ENCODE peak calls at places on chromosomes 11 and 22, in five cellular contexts. X is fibroblast of lung, C is astrocyte of the spinal cord, A is GM23338, Q is HCT116. E is an unnamed sample.

GRCh38 chr11:19506803-19507466 is 205.7 kb upstream of the NAV2 start:
- DNase-seq in A (no peak), C (no peak), X (no peak), Q (no peak), E (no peak)

GRCh38 chr22:28978158-28978557 is 83.5 kb downstream of the C22orf31 start:
- DNase-seq in Q (peak; percentile 40), A (no peak), X (no peak), C (peak; percentile 53), E (no peak)

GRCh38 chr11:19080579-19080993 is 20.1 kb upstream of the MRGPRX2 start:
- DNase-seq in A (no peak), X (peak; percentile 33), C (peak; percentile 92), Q (no peak), E (peak; percentile 66)

GRCh38 chr22:42938976-42939375 is 76.0 kb downstream of the PACSIN2 start:
- DNase-seq in X (no peak), C (no peak), A (no peak), Q (no peak), E (no peak)

GRCh38 chr11:42857344-42857743 is 454.5 kb upstream of the API5 start:
- DNase-seq in X (no peak), A (no peak), Q (no peak), C (no peak), E (no peak)

GRCh38 chr11:68838572-68838964 is 3.1 kb downstream of the CPT1A start:
- DNase-seq in X (no peak), Q (no peak), C (no peak), A (no peak), E (no peak)

GRCh38 chr11:17479284-17480214 is 2.9 kb upstream of the ABCC8 start:
- DNase-seq in C (peak; percentile 10), A (peak; percentile 90), X (peak; percentile 15), Q (peak; percentile 49), E (no peak)

GRCh38 chr22:19448739-19449421 is 1.4 kb upstream of the C22orf39 start:
- DNase-seq in Q (no peak), C (no peak), X (no peak), A (no peak), E (no peak)

GRCh38 chr22:46077669-46078099 is 72.6 kb upstream of the PPARA start:
- DNase-seq in C (no peak), A (no peak), Q (no peak), X (no peak), E (no peak)

GRCh38 chr22:27097933-27098332 is 440.5 kb downstream of the MIAT start:
- DNase-seq in C (peak; percentile 33), A (peak; percentile 20), X (no peak), Q (no peak), E (peak; percentile 57)

GRCh38 chr11:32902089-32902665 is 9.6 kb downstream of the QSER1 start:
- DNase-seq in A (no peak), Q (no peak), C (no peak), X (no peak), E (no peak)

GRCh38 chr11:17528181-17528691 is 16.0 kb downstream of the USH1C start:
- DNase-seq in X (peak; percentile 35), C (peak; percentile 19), A (peak; percentile 87), Q (no peak), E (no peak)

GRCh38 chr11:5366856-5367255 is 15.5 kb downstream of the OR51B6 start:
- DNase-seq in C (peak; percentile 12), Q (no peak), X (no peak), A (no peak), E (no peak)

GRCh38 chr11:19713221-19714092 is 820 bp downstream of the NAV2 start:
- DNase-seq in C (peak; percentile 8), X (no peak), Q (no peak), A (peak; percentile 52), E (no peak)

GRCh38 chr11:24932110-24933000 is 435.5 kb downstream of the LUZP2 start:
- DNase-seq in Q (no peak), A (no peak), C (no peak), X (peak; percentile 7), E (no peak)

GRCh38 chr22:43425976-43426785 is 14.4 kb downstream of the MPPED1 start:
- DNase-seq in Q (no peak), A (no peak), X (no peak), C (no peak), E (no peak)

GRCh38 chr22:40862013-40862412 is at the start of gene DNAJB7:
- DNase-seq in Q (no peak), X (no peak), A (no peak), C (no peak), E (no peak)

GRCh38 chr22:47164514-47165337 is 402.3 kb downstream of the TBC1D22A start:
- DNase-seq in Q (no peak), X (no peak), A (no peak), C (no peak), E (no peak)

GRCh38 chr22:43446037-43446803 is 34.4 kb downstream of the MPPED1 start:
- DNase-seq in Q (no peak), A (no peak), X (no peak), C (no peak), E (no peak)

GRCh38 chr11:102387056-102387781 is 40.2 kb downstream of the BIRC2 start:
- DNase-seq in X (no peak), Q (no peak), C (no peak), A (no peak), E (no peak)

GRCh38 chr11:130070829-130071205 is 1.1 kb downstream of the APLP2 start:
- DNase-seq in C (peak; percentile 43), X (peak; percentile 31), A (peak; percentile 68), Q (no peak), E (no peak)

GRCh38 chr11:1837171-1838076 is 1.4 kb upstream of the TNNI2 start:
- DNase-seq in X (peak; percentile 72), C (peak; percentile 44), A (peak; percentile 88), Q (no peak), E (no peak)

GRCh38 chr11:67238894-67239794 is 27.1 kb upstream of the GRK2 start:
- DNase-seq in A (no peak), C (no peak), Q (no peak), X (peak; percentile 9), E (no peak)

GRCh38 chr11:108496643-108497256 is 1.4 kb downstream of the POGLUT3 start:
- DNase-seq in A (no peak), Q (no peak), X (peak; percentile 24), C (peak; percentile 29), E (no peak)

GRCh38 chr11:124763156-124763947 is 1.3 kb upstream of the ESAM start:
- DNase-seq in X (peak; percentile 66), A (peak; percentile 86), Q (peak; percentile 61), C (peak; percentile 75), E (peak; percentile 67)

GRCh38 chr22:50057292-50057867 is 718 bp downstream of the TTLL8 start:
- DNase-seq in A (no peak), C (no peak), Q (no peak), X (no peak), E (no peak)

GRCh38 chr11:69983571-69983877 is 94.6 kb upstream of the ANO1 start:
- DNase-seq in A (no peak), C (no peak), Q (no peak), X (no peak), E (no peak)

GRCh38 chr11:121406291-121406690 is 45.8 kb upstream of the SORL1 start:
- DNase-seq in Q (no peak), X (no peak), A (peak; percentile 90), C (no peak), E (no peak)
- H3K4me3 ChIP-seq in Q (no peak overlapping the region), X (no peak overlapping the region), A (peak overlapping the region; percentile 12), C (no peak overlapping the region), E (no peak overlapping the region)

DNA sequence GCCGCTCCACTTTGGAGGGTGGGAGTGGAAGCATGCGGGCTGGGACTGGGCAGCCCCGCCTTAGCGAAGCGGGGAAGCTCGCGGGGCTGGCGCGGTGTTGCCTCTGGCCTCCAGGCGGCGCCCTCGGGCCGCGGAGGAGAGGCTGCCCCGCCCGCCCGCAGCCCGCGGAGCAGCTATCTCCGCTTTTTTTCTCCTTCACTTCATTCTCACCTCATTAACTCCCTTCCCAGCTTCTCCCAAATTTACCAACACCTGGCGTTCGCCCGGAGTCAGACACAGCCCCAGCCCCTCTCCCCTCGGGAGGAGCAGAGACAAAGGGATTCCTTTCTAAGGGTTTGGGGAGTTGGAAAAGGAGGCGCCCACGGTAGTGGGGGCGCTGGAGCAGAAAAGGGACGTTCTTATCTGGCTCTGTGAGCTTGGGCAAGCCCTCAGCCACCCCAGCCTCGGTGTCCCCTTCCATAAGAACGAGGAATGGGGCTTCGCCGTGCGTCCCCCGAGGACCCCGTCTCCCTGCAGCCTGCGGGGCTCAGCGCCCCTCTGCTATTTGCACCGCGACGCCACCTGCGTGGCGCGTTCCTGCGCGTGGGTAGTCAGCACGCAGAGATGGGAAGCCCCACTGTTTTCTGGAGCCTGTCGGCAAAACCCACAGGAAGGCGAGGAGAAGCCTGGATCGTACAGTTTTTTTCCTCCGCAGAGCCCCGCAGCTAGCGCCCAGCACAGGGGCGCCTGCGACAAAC is 1.5 kb upstream of the WNT11 start:
- DNase-seq in X (peak; percentile 73), Q (peak; percentile 51), A (peak; percentile 87), C (peak; percentile 72), E (peak; percentile 49)
- TF ChIP-seq CTCF in X (peak; percentile 90), Q (peak; percentile 84), A (peak; percentile 69), C (peak; percentile 88), E (peak; percentile 94)

GRCh38 chr22:30219049-30219448 is 27.5 kb downstream of the LIF start:
- DNase-seq in C (no peak), A (no peak), X (no peak), Q (no peak), E (no peak)

GRCh38 chr22:30222321-30222720 is 24.2 kb downstream of the LIF start:
- DNase-seq in A (no peak), C (no peak), X (no peak), Q (no peak), E (no peak)

GRCh38 chr22:30219668-30220278 is 26.8 kb downstream of the LIF start:
- DNase-seq in X (no peak), C (no peak), A (no peak), Q (no peak), E (no peak)

GRCh38 chr22:30221121-30221992 is 25.2 kb downstream of the LIF start:
- DNase-seq in Q (no peak), A (no peak), X (no peak), C (no peak), E (no peak)

DNA sequence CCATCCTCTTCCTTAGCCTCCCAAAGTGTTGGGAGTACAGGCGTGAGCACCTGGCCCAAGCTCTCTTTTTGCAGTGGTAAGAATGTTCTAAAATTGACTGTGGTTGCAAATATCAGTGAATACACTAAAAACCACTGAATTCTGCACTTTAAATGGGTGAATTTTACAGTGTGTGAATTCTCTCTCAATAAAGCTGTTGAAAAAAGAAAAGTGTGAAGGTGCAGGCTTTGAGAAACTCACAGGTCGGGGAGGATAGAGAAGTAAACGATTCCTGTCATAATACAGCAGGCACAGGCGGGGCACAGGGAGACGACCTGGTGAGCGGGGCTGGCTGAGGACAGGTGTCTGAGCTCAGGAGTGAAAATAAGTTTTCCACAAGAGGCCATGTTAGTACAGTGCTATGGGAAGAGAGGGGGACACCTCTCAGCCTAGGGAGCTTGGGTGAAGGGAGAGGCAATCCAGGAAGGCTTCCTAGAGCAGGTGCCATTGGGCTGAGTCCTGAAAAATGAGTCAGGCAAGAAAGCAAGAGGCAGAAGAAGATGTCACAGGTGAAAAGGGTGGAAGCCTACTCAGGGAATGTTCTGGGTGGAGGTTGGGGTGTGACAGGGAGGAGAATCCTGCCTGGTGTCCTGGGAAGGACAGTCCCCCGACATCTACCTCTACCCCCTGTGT is 26.1 kb downstream of the LIF start:
- DNase-seq in X (no peak), A (no peak), Q (no peak), C (no peak), E (no peak)
- H3K4me3 ChIP-seq in X (no peak overlapping the region), A (no peak overlapping the region), Q (no peak overlapping the region), C (no peak overlapping the region), E (no peak overlapping the region)

DNA sequence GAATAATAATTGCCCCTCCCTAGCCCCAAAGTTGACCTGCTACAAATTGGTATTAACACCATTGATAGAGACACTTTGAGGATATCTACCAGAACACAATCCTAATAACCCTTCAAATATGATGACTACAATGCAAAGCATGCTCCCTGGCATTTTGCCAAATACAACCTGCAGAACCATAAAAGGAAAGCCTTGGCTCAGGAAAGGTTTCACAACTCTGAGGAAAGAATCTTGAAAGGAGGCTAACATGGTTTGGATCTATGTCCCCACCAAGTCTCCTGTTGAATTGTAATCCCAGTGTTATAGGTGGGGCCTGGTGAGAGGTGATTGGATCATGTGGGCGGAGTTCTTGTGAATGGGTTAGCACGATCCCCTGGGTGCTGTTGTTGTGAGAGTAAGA is 140.4 kb upstream of the ARHGAP42 start:
- DNase-seq in Q (peak; percentile 21), C (peak; percentile 48), A (no peak), X (peak; percentile 40), E (peak; percentile 39)
- TF ChIP-seq CTCF in Q (no peak), C (no peak), A (no peak), X (no peak), E (no peak)

E was measured in astrocyte of the cerebellum.